ENCODE peak calls at places on chromosomes 1 and 21, in ten cellular contexts. P, O, F, W, J, H, M, Z, I and A are unnamed samples.

GRCh38 chr1:200624679-200625335 is 4.3 kb upstream of the KIF14 start:
- DNase-seq in M (no peak), I (no peak), P (no peak), W (no peak), J (no peak), F (no peak), Z (no peak), H (no peak), O (no peak), A (no peak)

GRCh38 chr1:76381450-76382108 is 307.0 kb downstream of the ST6GALNAC3 start:
- DNase-seq in F (no peak), W (no peak), J (no peak), M (no peak), H (no peak), P (no peak), O (no peak), I (no peak), Z (no peak), A (no peak)

GRCh38 chr1:239955431-239955830 is 136.3 kb upstream of the FMN2 start:
- DNase-seq in I (no peak), F (no peak), O (no peak), M (no peak), H (no peak), J (no peak), Z (no peak), W (no peak), P (no peak), A (no peak)

GRCh38 chr1:34405266-34405959 is 228.7 kb downstream of the C1orf94 start:
- DNase-seq in J (no peak), P (no peak), M (no peak), W (no peak), I (no peak), O (no peak), F (no peak), Z (no peak), H (no peak), A (no peak)

GRCh38 chr1:16145988-16146887 is 9.6 kb downstream of the EPHA2 start:
- DNase-seq in P (no peak), F (no peak), J (peak), O (peak), M (peak), H (peak), Z (peak), I (peak), W (peak), A (no peak)

GRCh38 chr1:108785264-108785663 is 38.8 kb downstream of the STXBP3 start:
- DNase-seq in Z (no peak), W (no peak), M (no peak), I (no peak), J (no peak), H (no peak), O (no peak), F (no peak), P (peak), A (no peak)

GRCh38 chr1:203698144-203698543 is 66.8 kb upstream of the LAX1 start:
- DNase-seq in J (no peak), I (no peak), M (no peak), F (no peak), O (no peak), W (no peak), Z (no peak), H (no peak), P (no peak), A (no peak)

GRCh38 chr1:7644906-7645750 is 126.0 kb upstream of the VAMP3 start:
- DNase-seq in I (peak), J (no peak), O (no peak), W (peak), H (no peak), M (peak), Z (peak), F (no peak), P (no peak), A (no peak)

GRCh38 chr1:160522622-160523345 is at the start of gene SLAMF6:
- DNase-seq in P (peak), O (no peak), W (no peak), Z (peak), F (no peak), M (no peak), H (no peak), I (no peak), J (no peak), A (no peak)

GRCh38 chr1:21929951-21930615 is 7.0 kb downstream of the HSPG2 start:
- DNase-seq in P (no peak), O (no peak), H (no peak), M (no peak), F (no peak), W (no peak), I (no peak), Z (peak), J (no peak), A (no peak)

GRCh38 chr1:72412286-72412685 is 129.9 kb upstream of the NEGR1 start:
- DNase-seq in J (peak), M (peak), O (no peak), F (no peak), Z (no peak), W (no peak), H (no peak), P (no peak), I (no peak), A (no peak)

GRCh38 chr21:28781602-28782274 is 210.9 kb downstream of the LTN1 start:
- DNase-seq in M (peak), F (no peak), W (no peak), I (no peak), J (peak), Z (no peak), H (no peak), P (peak), O (peak), A (no peak)

GRCh38 chr21:31622397-31622796 is 37.1 kb upstream of the SOD1 start:
- DNase-seq in F (no peak), O (no peak), I (no peak), H (no peak), W (no peak), P (no peak), M (no peak), J (no peak), Z (no peak), A (no peak)
- TF ChIP-seq CTCF in F (no peak), O (no peak), I (no peak), H (no peak), W (no peak), P (no peak), M (no peak), J (no peak), Z (no peak), A (no peak)

GRCh38 chr1:232486454-232487202 is 143.3 kb downstream of the SIPA1L2 start:
- DNase-seq in M (peak), J (peak), H (no peak), Z (no peak), I (no peak), W (no peak), P (no peak), O (no peak), F (no peak), A (no peak)

GRCh38 chr1:232487236-232487635 is 142.7 kb downstream of the SIPA1L2 start:
- DNase-seq in H (no peak), I (no peak), Z (no peak), O (no peak), W (no peak), F (no peak), M (no peak), P (no peak), J (no peak), A (no peak)

GRCh38 chr1:232486006-232486405 is 143.9 kb downstream of the SIPA1L2 start:
- DNase-seq in F (no peak), I (no peak), Z (no peak), M (no peak), W (no peak), O (no peak), J (no peak), P (peak), H (no peak), A (no peak)

GRCh38 chr1:232493869-232494268 is 136.1 kb downstream of the SIPA1L2 start:
- DNase-seq in W (no peak), I (no peak), F (no peak), O (no peak), J (no peak), H (no peak), Z (no peak), M (no peak), P (no peak), A (no peak)

GRCh38 chr1:232489256-232489655 is 140.7 kb downstream of the SIPA1L2 start:
- DNase-seq in Z (no peak), W (no peak), M (no peak), J (no peak), H (no peak), F (no peak), I (no peak), O (no peak), P (no peak), A (no peak)
- TF ChIP-seq CTCF in Z (no peak), W (no peak), M (no peak), J (no peak), H (no peak), F (no peak), I (no peak), O (no peak), P (no peak), A (no peak)

GRCh38 chr1:110674337-110675059 is at the start of gene KCNA3:
- DNase-seq in W (peak), J (no peak), H (no peak), O (peak), M (no peak), P (peak), I (peak), F (peak), Z (peak), A (peak)
- TF ChIP-seq CTCF in W (no peak), J (no peak), H (no peak), O (no peak), M (no peak), P (peak), I (no peak), F (peak), Z (no peak), A (no peak)

DNA sequence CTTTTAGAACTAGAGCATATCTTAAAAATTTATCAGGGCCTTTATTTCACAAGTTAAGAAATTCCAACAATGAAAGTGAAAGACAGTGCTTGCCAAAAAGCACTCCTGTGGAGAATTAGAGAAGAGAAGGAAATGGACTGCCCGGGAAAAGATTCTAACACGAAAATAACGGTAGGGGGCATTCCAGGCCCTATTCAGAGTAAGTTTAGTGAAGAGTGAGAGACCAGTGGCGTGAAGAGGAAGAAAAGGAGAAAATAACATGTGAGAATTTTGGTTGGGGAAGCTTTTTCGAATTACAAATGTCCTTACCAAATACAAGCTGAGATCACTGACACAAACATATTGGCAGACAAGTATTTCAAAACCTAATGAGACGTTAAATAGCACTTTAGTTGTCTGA is 38.4 kb upstream of the RBM34 start:
- DNase-seq in O (peak), I (no peak), F (no peak), W (no peak), P (peak), H (no peak), J (peak), M (peak), Z (no peak), A (no peak)
- TF ChIP-seq CTCF in O (no peak), I (peak), F (no peak), W (no peak), P (peak), H (peak), J (peak), M (peak), Z (no peak), A (no peak)

DNA sequence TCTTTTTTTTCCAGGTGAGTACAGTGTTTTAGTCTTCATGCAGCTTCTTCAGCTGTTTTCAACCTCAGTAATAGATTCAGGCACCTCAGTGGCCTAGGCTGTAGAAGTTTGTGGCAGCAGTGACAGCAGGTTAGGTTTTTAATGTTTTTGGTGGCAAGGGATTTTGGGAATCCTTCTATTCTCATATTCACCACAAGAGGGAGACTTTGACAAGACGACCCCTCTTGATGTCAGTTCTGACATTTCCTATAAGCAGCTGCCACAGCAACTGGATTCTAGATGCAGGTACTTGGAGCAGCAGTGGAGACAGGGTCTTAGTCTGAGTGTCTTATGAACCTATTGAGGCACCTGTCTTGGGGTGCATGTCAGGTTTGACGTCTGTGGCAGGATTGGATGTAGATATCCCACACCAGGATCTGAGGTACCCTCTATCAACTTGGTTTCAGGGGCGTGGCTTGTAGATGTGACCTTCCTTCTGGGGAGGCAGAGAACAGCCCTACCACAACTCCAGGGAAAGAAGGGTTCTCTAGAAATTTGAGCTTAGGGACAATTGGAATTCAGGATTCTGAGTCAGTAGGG is 1104.2 kb upstream of the TMPRSS15 start:
- DNase-seq in M (no peak), W (no peak), J (no peak), O (no peak), H (no peak), P (peak), F (no peak), Z (no peak), I (no peak), A (no peak)
- TF ChIP-seq CTCF in M (no peak), W (no peak), J (no peak), O (peak), H (peak), P (peak), F (no peak), Z (peak), I (no peak), A (no peak)

DNA sequence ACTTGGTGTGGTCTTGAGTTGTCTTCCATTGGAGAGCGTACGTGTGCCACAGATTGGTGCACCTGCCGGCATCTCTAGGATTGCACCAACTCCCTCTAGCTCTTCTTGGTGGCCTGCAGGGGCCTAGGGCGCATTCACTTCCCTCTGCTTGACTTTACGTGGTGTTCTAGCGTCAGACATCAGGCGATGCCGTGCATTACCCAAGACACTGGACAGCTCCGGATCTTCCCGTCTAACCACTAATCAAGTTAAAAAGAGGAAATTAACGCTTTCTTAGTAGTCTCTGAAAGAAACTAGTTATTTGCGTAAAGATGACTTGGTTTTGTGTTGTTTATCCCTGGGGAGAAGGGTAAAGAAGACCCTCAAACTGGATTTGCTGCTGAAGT is 510 bp upstream of the IL10RB start:
- DNase-seq in I (peak), F (no peak), P (peak), J (no peak), W (peak), O (no peak), H (no peak), M (peak), Z (peak), A (peak)
- TF ChIP-seq CTCF in I (no peak), F (no peak), P (peak), J (no peak), W (no peak), O (no peak), H (no peak), M (no peak), Z (no peak), A (no peak)

DNA sequence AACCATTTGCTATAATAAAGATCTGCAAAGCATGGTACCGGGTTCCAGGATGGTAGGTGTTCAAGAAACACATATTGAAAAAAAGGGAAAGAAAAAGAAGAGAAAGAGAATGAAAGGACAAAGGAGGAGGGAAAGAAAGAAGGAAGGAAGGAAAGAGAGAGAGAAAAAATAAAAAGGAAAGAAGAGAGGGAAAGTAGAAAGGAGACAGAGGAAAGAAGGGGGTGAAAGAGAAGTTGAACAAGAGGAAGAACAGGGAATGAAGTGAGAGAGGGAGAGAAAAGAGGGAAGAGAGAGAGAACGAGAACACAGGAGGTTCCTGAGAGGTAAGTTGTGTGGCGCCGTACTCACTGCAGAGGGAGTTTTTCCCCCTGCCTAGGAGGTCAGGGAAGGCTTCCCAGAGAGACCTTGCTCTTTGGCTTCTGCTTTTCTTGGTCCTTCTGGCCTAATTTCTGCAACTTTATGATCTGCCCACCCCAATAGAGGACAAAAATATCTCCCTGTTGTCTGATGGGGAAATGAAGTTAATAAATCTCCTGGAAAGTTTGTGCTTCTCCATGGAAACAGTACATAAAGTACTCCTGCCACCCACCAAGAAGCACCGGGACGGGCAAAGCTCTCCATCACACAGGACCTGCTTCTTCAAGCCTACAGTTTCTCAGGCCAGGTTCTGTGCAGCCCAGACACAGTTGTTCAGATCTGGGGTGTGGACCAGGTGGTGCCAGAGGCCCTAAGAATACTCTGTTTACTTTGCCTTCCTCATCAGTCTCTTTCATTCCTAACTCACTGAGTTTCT is 124.8 kb downstream of the ROR1 start:
- DNase-seq in P (no peak), J (no peak), Z (no peak), W (no peak), O (no peak), M (no peak), H (no peak), F (no peak), I (no peak), A (no peak)
- TF ChIP-seq CTCF in P (no peak), J (no peak), Z (no peak), W (no peak), O (no peak), M (no peak), H (no peak), F (no peak), I (no peak), A (no peak)